ENCODE peak calls at places on chromosomes 12 and 14, in seven cellular contexts. G is H1, Z is endothelial cell of umbilical vein, K is GM12878, X is HepG2, J is HCT116, O is K562. M is an unnamed sample.

GRCh38 chr12:94250130-94250529 is 101.8 kb downstream of the PLXNC1 start:
- DNase-seq in G (no peak), Z (no peak), K (no peak), X (no peak), J (no peak), O (no peak), M (no peak)

GRCh38 chr12:26271024-26271423 is 75.7 kb downstream of the SSPN start:
- DNase-seq in G (no peak), Z (no peak), K (no peak), X (no peak), J (no peak), O (peak), M (no peak)

GRCh38 chr12:131074221-131075083 is 120.7 kb downstream of the ADGRD1 start:
- DNase-seq in G (no peak), Z (no peak), K (no peak), X (no peak), J (no peak), O (no peak), M (no peak)

GRCh38 chr12:1827806-1828805 is 7.7 kb downstream of the LRTM2 start:
- DNase-seq in G (no peak), Z (no peak), K (no peak), X (no peak), J (no peak), O (no peak), M (no peak)

GRCh38 chr14:87992720-87993484 is at the start of gene GALC:
- DNase-seq in G (peak), Z (peak), K (peak), X (no peak), J (no peak), O (peak), M (no peak)

GRCh38 chr14:51547260-51547659 is 104.5 kb upstream of the FRMD6 start:
- DNase-seq in G (no peak), Z (peak), K (no peak), X (no peak), J (peak), O (no peak), M (no peak)

GRCh38 chr14:49173765-49174373 is 412.3 kb downstream of the RPS29 start:
- DNase-seq in G (peak), Z (peak), K (peak), X (peak), J (peak), O (peak), M (peak)

GRCh38 chr12:82896979-82897378 is 210.3 kb downstream of the TMTC2 start:
- DNase-seq in G (no peak), Z (peak), K (no peak), X (no peak), J (peak), O (no peak), M (no peak)

GRCh38 chr12:44369967-44370366 is 506.1 kb downstream of the NELL2 start:
- DNase-seq in G (no peak), Z (no peak), K (no peak), X (no peak), J (no peak), O (no peak), M (no peak)

GRCh38 chr12:4271433-4272013 is 2.0 kb upstream of the CCND2 start:
- DNase-seq in G (no peak), Z (no peak), K (peak), X (no peak), J (no peak), O (no peak), M (no peak)

DNA sequence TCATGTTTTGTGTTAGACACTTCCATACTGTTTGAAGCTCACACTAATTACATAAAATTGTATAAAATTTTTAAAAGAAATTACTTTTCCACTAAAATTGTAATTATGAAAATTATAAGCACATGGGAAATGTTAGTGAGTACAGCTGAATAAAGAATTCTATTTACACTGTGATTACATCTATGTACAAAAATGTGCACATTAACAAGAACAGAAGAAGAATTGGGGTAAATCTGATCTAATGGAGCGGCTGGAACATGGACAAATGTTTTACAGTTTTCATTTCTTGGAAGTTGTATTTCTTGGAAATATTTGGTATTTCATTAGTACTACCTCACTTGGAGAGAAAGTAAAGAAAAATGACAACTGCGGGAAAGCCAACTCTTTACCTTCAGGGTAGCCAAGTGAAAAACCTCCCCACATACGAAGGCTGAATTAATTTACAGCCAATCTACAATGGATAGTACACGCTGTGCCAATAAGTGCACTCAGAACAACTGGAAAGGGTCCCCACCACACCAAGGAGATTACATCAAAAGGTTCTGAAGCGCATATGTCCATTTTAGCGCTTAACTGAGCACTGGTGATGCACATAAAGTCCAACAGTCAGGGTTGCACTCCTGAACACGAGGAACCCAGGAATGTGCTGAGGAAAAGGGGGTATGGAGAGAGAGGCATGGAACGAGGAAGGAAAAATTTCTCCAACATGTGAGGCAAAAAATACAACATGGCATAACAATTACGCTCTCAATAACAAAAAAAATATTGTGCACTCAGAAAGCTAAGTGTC is 17.5 kb downstream of the MED13L start:
- DNase-seq in G (no peak), Z (no peak), K (no peak), X (no peak), J (no peak), O (no peak), M (no peak)
- H3K9ac ChIP-seq in G (no peak), Z (no peak), K (no peak), X (no peak), J (no peak), O (no peak), M (no peak)

GRCh38 chr14:90788031-90788430 is 28.2 kb downstream of the TTC7B start:
- DNase-seq in G (no peak), Z (no peak), K (no peak), X (peak), J (no peak), O (no peak), M (no peak)
- TF ChIP-seq POLR2AphosphoS5 in G (no peak), Z (no peak), K (no peak), X (no peak), J (no peak), O (no peak), M (no peak)

GRCh38 chr12:132406498-132407461 is 77.4 kb upstream of the GALNT9 start:
- DNase-seq in G (no peak), Z (no peak), K (no peak), X (no peak), J (no peak), O (no peak), M (no peak)
- TF ChIP-seq EZH2 in G (no peak), Z (no peak), K (no peak), X (no peak), J (no peak), O (no peak), M (no peak)

DNA sequence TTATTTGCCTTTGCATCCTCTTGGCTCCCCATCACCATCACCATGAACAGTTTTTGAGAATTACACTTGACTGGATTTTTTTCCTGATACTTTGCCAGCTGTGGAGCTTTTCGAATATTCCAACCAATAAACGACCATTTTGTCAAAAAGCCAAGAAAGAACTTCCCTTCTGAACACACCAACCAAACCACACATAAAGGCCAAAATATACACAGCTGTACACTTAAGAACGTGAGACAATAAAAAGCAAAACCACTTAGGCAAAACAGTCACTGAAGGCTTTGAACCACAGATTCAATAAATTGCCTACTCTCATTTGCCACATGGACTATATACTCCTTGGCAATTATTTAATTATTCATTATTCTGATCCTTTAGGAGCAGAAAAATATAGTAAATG is 1.1 kb downstream of the C14orf93 start:
- DNase-seq in G (no peak), Z (no peak), K (no peak), X (no peak), J (no peak), O (peak), M (no peak)
- H3K9ac ChIP-seq in G (no peak), Z (no peak), K (peak), X (peak), J (peak), O (no peak), M (no peak)

DNA sequence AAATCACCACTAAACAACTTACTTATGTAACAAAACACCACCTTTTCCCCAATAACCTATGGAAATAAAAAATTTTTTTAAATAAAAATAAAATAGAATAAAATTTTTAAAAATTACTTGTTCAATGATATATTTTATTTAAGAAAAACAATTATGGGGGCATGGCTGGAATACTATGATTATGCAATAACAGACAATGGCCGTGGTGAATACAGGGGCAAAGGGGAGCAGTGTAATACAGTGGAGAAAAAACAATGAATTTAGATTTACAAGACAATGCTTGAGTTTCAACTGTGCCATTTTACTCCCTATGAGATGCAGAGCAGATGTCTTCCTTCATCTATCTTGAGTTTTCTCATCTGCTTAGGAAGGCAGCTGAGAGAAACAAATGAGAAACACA is 72.9 kb downstream of the BLTP3B start:
- DNase-seq in G (no peak), Z (no peak), K (no peak), X (no peak), J (no peak), O (no peak), M (no peak)
- TF ChIP-seq POLR2AphosphoS5 in G (no peak), Z (no peak), K (no peak), X (no peak), J (no peak), O (no peak), M (no peak)

GRCh38 chr14:55297611-55298323 is 26.5 kb downstream of the FBXO34 start:
- DNase-seq in G (no peak), Z (peak), K (no peak), X (peak), J (no peak), O (no peak), M (no peak)

GRCh38 chr14:55294603-55295002 is 23.4 kb downstream of the FBXO34 start:
- DNase-seq in G (no peak), Z (no peak), K (no peak), X (no peak), J (no peak), O (no peak), M (no peak)

GRCh38 chr14:55301722-55302121 is 30.5 kb downstream of the FBXO34 start:
- DNase-seq in G (no peak), Z (peak), K (no peak), X (peak), J (no peak), O (peak), M (no peak)

GRCh38 chr14:55302367-55302766 is 31.1 kb downstream of the FBXO34 start:
- DNase-seq in G (no peak), Z (no peak), K (no peak), X (no peak), J (no peak), O (no peak), M (no peak)

DNA sequence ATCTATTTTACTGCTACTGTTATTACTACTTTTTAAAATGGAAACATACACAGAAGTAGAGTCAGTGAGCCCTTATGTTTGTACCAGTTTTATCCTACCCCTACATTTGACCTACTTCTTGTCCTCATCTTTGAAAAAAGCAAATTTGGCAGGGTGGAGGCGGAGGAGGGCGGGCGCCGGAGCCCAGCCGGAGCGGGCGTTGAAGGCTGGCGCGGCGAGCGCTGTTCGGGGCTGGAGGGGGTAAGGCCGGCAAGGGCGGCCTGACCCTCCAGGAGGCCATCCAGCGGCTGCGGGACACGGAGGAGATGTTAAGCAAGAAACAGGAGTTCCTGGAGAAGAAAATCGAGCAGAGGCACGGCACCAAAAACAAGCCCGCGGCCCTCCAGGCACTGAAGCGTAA is 27.2 kb downstream of the FBXO34 start:
- DNase-seq in G (no peak), Z (no peak), K (no peak), X (no peak), J (no peak), O (no peak), M (no peak)
- TF ChIP-seq EZH2 in G (no peak), Z (no peak), K (no peak), X (no peak), J (no peak), O (no peak), M (no peak)

DNA sequence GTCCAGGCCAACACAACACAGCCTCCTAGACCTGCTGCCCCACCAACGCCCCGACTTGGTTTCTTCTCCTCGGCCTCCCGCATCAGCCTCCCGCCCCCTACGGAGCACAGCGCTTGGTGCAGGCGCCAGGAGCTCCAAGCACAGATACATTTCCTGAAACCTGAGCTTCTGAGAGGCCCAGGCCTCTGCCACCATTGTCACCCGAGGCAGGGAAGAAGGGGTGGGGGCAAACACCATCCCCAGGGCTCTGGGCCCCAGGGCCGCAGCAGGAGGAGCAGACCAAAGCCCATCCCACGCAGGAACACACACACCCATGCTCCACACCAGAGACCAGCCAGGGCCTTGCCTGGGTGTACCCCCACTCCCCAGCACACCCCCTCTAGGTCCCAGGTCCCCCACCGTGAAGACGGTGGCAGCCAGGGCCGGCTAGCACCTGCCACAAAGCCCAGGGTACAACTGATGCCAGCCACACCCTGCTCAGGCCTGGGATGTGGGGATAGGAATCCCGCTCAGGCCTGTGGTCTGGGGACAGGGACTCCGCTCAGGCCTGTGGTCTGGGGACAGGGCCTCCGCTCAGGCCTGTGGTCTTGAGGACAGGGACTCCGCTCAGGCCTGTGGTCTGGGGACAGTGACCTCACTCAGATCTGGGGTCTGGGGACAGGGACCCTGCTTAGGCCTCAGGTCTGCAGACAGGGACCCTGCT is 5.4 kb downstream of the JAG2 start:
- DNase-seq in G (no peak), Z (no peak), K (no peak), X (no peak), J (no peak), O (no peak), M (no peak)
- H3K9ac ChIP-seq in G (no peak), Z (no peak), K (no peak), X (no peak), J (no peak), O (peak), M (no peak)

DNA sequence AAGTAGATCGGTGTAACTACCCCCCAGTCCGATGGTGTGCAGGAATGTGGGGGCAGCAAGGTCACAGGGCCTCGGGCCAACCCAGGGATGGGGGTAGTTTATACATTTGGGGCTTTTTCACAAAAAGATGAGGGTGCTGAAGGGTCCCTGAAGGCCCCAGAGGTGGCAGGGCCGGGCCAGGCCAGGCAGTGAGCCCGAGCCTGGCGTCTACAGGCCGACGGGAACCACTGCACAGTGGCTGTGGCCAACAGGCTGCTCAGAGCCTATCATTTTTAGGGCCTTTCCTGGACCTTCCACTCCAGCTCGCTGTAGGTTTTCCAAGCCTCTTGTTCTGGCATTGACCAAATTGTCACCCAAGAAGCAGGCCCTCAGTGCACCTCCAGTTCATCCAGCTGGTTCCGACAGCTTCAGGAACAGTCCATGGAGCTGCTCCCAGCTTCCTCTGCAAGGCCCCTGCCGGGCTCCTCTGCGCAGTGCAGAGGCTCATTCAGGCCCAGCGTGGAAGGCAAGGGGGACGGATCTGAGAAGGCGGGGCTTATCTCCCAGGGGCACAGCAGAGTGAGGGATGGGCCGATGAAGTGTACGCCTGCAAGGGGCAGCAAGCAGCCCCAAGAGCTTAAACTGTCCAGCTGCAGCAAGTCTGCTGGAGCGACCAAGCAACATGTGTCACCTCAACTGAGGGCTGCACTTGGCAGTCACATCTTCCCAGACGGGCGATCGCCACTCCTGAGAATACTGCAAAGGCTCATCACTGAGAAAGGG is 13.9 kb downstream of the CDCA4 start:
- DNase-seq in G (no peak), Z (no peak), K (no peak), X (no peak), J (no peak), O (no peak), M (no peak)
- TF ChIP-seq POLR2AphosphoS5 in G (no peak), Z (no peak), K (no peak), X (no peak), J (no peak), O (no peak), M (peak)

DNA sequence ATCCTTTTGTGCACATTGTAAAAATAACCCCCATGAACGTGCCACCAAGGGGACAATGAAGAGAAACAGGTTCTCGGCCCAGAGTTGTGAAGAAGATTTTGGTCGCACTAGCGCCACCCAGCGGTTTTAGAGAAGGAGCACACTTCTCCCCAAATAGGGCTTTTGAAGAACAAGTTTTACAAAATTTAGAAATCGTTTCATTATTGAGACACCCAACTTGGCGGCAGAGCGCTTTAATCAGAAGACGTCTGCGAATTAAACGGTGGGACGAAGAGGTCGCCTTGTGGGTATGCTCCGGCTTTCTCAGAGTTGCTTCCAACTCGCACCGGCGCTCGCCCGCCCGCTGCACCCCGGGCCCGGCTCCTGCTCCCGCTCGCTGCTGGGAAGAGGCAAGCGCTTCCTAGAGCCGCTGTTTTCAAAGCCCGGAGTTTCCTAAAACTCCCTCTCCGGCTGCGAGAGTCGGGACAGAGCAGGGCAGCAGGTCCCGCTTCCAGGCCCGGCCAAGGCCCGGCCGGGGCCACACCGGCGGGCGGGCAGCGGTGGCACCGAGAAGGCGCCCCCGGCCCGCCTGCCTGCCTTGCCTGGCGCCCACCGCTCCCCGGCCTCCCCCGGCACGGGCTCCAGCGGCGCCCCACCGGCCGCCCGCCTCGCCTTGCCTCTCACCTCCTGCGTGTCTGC is 672 bp downstream of the FOXA1 start:
- DNase-seq in G (no peak), Z (peak), K (no peak), X (peak), J (peak), O (peak), M (peak)
- TF ChIP-seq EZH2 in G (peak), Z (no peak), K (no peak), X (no peak), J (no peak), O (no peak), M (no peak)

DNA sequence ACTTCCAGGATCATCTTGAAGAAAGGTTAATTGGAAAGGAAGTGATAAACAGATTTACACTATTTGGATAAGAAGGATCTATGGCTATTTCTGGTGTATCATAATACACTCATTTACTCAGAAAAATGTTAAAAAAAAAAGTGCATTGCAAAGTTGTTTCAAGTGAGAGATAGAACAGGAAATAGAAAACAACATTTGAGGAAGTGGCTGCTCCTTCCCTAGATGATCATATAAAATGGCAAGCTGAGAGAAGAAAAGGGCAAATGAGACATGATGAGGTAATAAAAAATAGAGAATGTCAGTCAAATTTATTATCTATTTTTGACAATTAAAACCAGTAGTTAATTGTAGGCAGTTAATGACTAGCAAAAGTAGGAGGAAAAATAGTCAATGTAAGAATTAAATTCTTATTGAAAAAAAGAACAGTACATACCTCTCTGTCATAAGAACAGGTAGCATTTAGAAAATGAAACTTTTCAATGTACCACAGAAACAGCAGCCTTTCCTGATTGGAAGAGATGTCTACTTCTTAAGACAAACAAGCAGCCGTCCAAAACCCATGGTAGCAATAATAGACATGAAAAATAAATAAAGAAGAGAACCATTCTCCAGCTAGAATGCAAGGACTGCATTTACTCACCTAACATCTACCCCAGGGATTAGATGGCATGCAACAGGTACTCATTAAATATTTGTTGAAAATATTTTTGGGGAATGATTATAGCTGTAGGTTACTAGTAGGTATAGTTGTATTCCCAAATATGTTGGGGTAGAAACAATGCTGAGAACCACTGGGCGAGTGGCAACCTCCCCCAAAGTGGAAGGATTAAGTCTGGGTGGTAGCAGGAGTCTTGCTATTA is 63.9 kb upstream of the GRIP1 start:
- DNase-seq in G (no peak), Z (no peak), K (no peak), X (no peak), J (no peak), O (no peak), M (no peak)
- H3K9ac ChIP-seq in G (no peak), Z (no peak), K (no peak), X (no peak), J (no peak), O (no peak), M (no peak)

M was measured in SK-N-MC.